ENCODE peak calls at places on chromosome 18, in six cellular contexts. One of them, this sample, is unnamed.

GRCh38 chr18:75977069-75977468 is 518.0 kb downstream of the ZNF516 start:
- DNase-seq in lower lobe of right lung: no peak
- DNase-seq in neural progenitor cell: no peak
- DNase-seq in RWPE1: peak; percentile 3
- DNase-seq in progenitor cell of endocrine pancreas: no peak
- DNase-seq in brain microvascular endothelial cell: no peak
- DNase-seq in this sample: no peak

GRCh38 chr18:44079602-44080001 is 601.1 kb upstream of the SETBP1 start:
- DNase-seq in RWPE1: no peak
- DNase-seq in progenitor cell of endocrine pancreas: no peak
- DNase-seq in lower lobe of right lung: no peak
- DNase-seq in neural progenitor cell: no peak
- DNase-seq in brain microvascular endothelial cell: peak; percentile 79
- DNase-seq in this sample: no peak

GRCh38 chr18:4016391-4017049 is 438.6 kb downstream of the DLGAP1 start:
- DNase-seq in RWPE1: no peak
- DNase-seq in lower lobe of right lung: no peak
- DNase-seq in neural progenitor cell: no peak
- DNase-seq in brain microvascular endothelial cell: no peak
- DNase-seq in progenitor cell of endocrine pancreas: no peak
- DNase-seq in this sample: no peak

GRCh38 chr18:9552616-9553015 is 61.7 kb downstream of the PPP4R1 start:
- DNase-seq in neural progenitor cell: no peak
- DNase-seq in RWPE1: no peak
- DNase-seq in lower lobe of right lung: no peak
- DNase-seq in progenitor cell of endocrine pancreas: no peak
- DNase-seq in brain microvascular endothelial cell: no peak
- DNase-seq in this sample: no peak

GRCh38 chr18:28198588-28198987 is 21.7 kb upstream of the CDH2 start:
- DNase-seq in brain microvascular endothelial cell: no peak
- DNase-seq in lower lobe of right lung: no peak
- DNase-seq in progenitor cell of endocrine pancreas: no peak
- DNase-seq in neural progenitor cell: no peak
- DNase-seq in RWPE1: no peak
- DNase-seq in this sample: no peak

GRCh38 chr18:43078485-43079092 is 36.9 kb downstream of the RIT2 start:
- DNase-seq in RWPE1: no peak
- DNase-seq in neural progenitor cell: peak; percentile 12
- DNase-seq in progenitor cell of endocrine pancreas: no peak
- DNase-seq in lower lobe of right lung: no peak
- DNase-seq in brain microvascular endothelial cell: no peak
- DNase-seq in this sample: no peak

GRCh38 chr18:59084286-59084779 is 55.4 kb upstream of the SEC11C start:
- DNase-seq in RWPE1: peak; percentile 40
- DNase-seq in lower lobe of right lung: peak; percentile 71
- DNase-seq in brain microvascular endothelial cell: peak; percentile 70
- DNase-seq in progenitor cell of endocrine pancreas: peak; percentile 62
- DNase-seq in neural progenitor cell: peak; percentile 88
- DNase-seq in this sample: peak; percentile 77

GRCh38 chr18:58005036-58005435 is 39.0 kb upstream of the NEDD4L start:
- DNase-seq in progenitor cell of endocrine pancreas: no peak
- DNase-seq in lower lobe of right lung: no peak
- DNase-seq in brain microvascular endothelial cell: peak; percentile 58
- DNase-seq in neural progenitor cell: no peak
- DNase-seq in RWPE1: no peak
- DNase-seq in this sample: no peak

GRCh38 chr18:23460285-23461273 is 7.5 kb downstream of the RIOK3 start:
- DNase-seq in brain microvascular endothelial cell: no peak
- DNase-seq in neural progenitor cell: no peak
- DNase-seq in lower lobe of right lung: no peak
- DNase-seq in RWPE1: no peak
- DNase-seq in progenitor cell of endocrine pancreas: no peak
- DNase-seq in this sample: no peak

GRCh38 chr18:54043484-54044256 is 180.8 kb downstream of the MBD2 start:
- DNase-seq in brain microvascular endothelial cell: no peak
- DNase-seq in progenitor cell of endocrine pancreas: no peak
- DNase-seq in lower lobe of right lung: no peak
- DNase-seq in RWPE1: no peak
- DNase-seq in neural progenitor cell: no peak
- DNase-seq in this sample: no peak
- TF ChIP-seq CTCF in brain microvascular endothelial cell: peak; percentile 21
- TF ChIP-seq CTCF in progenitor cell of endocrine pancreas: no peak
- TF ChIP-seq CTCF in lower lobe of right lung: no peak
- TF ChIP-seq CTCF in RWPE1: no peak
- TF ChIP-seq CTCF in neural progenitor cell: peak; percentile 18
- TF ChIP-seq CTCF in this sample: no peak

GRCh38 chr18:13428319-13428718 is 209.8 kb downstream of the LDLRAD4 start:
- DNase-seq in lower lobe of right lung: no peak
- DNase-seq in brain microvascular endothelial cell: no peak
- DNase-seq in neural progenitor cell: no peak
- DNase-seq in RWPE1: no peak
- DNase-seq in progenitor cell of endocrine pancreas: no peak
- DNase-seq in this sample: no peak

GRCh38 chr18:13429016-13429415 is 210.5 kb downstream of the LDLRAD4 start:
- DNase-seq in neural progenitor cell: no peak
- DNase-seq in brain microvascular endothelial cell: no peak
- DNase-seq in lower lobe of right lung: no peak
- DNase-seq in progenitor cell of endocrine pancreas: no peak
- DNase-seq in RWPE1: no peak
- DNase-seq in this sample: no peak

GRCh38 chr18:13431886-13432285 is 213.3 kb downstream of the LDLRAD4 start:
- DNase-seq in brain microvascular endothelial cell: no peak
- DNase-seq in lower lobe of right lung: no peak
- DNase-seq in neural progenitor cell: no peak
- DNase-seq in progenitor cell of endocrine pancreas: no peak
- DNase-seq in RWPE1: no peak
- DNase-seq in this sample: no peak

GRCh38 chr18:13429884-13430510 is 211.4 kb downstream of the LDLRAD4 start:
- DNase-seq in brain microvascular endothelial cell: no peak
- DNase-seq in RWPE1: no peak
- DNase-seq in neural progenitor cell: no peak
- DNase-seq in progenitor cell of endocrine pancreas: no peak
- DNase-seq in lower lobe of right lung: no peak
- DNase-seq in this sample: no peak

GRCh38 chr18:13430663-13431062 is 212.1 kb downstream of the LDLRAD4 start:
- DNase-seq in brain microvascular endothelial cell: no peak
- DNase-seq in progenitor cell of endocrine pancreas: no peak
- DNase-seq in RWPE1: no peak
- DNase-seq in lower lobe of right lung: no peak
- DNase-seq in neural progenitor cell: no peak
- DNase-seq in this sample: no peak
- TF ChIP-seq CTCF in brain microvascular endothelial cell: no peak
- TF ChIP-seq CTCF in progenitor cell of endocrine pancreas: no peak
- TF ChIP-seq CTCF in RWPE1: no peak
- TF ChIP-seq CTCF in lower lobe of right lung: no peak
- TF ChIP-seq CTCF in neural progenitor cell: no peak
- TF ChIP-seq CTCF in this sample: no peak

GRCh38 chr18:36580266-36580665 is 248.5 kb downstream of the TPGS2 start:
- DNase-seq in progenitor cell of endocrine pancreas: no peak
- DNase-seq in neural progenitor cell: no peak
- DNase-seq in brain microvascular endothelial cell: peak; percentile 32
- DNase-seq in lower lobe of right lung: no peak
- DNase-seq in RWPE1: no peak
- DNase-seq in this sample: no peak
- TF ChIP-seq CTCF in progenitor cell of endocrine pancreas: no peak
- TF ChIP-seq CTCF in neural progenitor cell: no peak
- TF ChIP-seq CTCF in brain microvascular endothelial cell: peak; percentile 16
- TF ChIP-seq CTCF in lower lobe of right lung: no peak
- TF ChIP-seq CTCF in RWPE1: no peak
- TF ChIP-seq CTCF in this sample: no peak

DNA sequence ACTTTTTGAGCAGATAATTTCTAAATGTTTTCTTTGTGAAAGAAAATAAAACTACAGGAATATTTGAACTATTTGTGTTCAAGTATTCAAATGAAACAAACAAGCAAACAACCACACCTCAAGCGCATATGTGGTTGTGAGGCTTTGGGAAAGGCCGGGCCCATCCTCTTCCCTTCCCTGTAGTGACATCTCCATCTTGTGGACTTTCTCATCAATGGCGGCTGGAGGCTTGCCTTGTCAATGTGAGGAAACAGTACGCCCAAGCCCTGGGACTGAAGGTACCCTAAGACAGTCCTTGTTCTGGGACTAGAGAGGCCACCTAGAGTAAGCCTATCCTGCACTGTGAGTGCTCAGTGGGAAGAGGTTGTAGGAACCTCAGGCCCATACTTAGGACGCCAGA is 166.8 kb downstream of the TPGS2 start:
- DNase-seq in brain microvascular endothelial cell: no peak
- DNase-seq in RWPE1: no peak
- DNase-seq in progenitor cell of endocrine pancreas: no peak
- DNase-seq in neural progenitor cell: peak; percentile 57
- DNase-seq in lower lobe of right lung: no peak
- DNase-seq in this sample: no peak
- TF ChIP-seq CTCF in brain microvascular endothelial cell: peak; percentile 34
- TF ChIP-seq CTCF in RWPE1: no peak
- TF ChIP-seq CTCF in progenitor cell of endocrine pancreas: no peak
- TF ChIP-seq CTCF in neural progenitor cell: peak; percentile 48
- TF ChIP-seq CTCF in lower lobe of right lung: no peak
- TF ChIP-seq CTCF in this sample: peak; percentile 34

GRCh38 chr18:63421514-63421913 is 762 bp downstream of the VPS4B start:
- DNase-seq in lower lobe of right lung: no peak
- DNase-seq in neural progenitor cell: no peak
- DNase-seq in RWPE1: no peak
- DNase-seq in brain microvascular endothelial cell: no peak
- DNase-seq in progenitor cell of endocrine pancreas: no peak
- DNase-seq in this sample: no peak

GRCh38 chr18:63422862-63423304 is 607 bp upstream of the VPS4B start:
- DNase-seq in RWPE1: no peak
- DNase-seq in neural progenitor cell: no peak
- DNase-seq in lower lobe of right lung: peak; percentile 65
- DNase-seq in progenitor cell of endocrine pancreas: no peak
- DNase-seq in brain microvascular endothelial cell: no peak
- DNase-seq in this sample: no peak

GRCh38 chr18:63427566-63427965 is 5.3 kb upstream of the VPS4B start:
- DNase-seq in progenitor cell of endocrine pancreas: no peak
- DNase-seq in RWPE1: peak; percentile 92
- DNase-seq in lower lobe of right lung: no peak
- DNase-seq in brain microvascular endothelial cell: no peak
- DNase-seq in neural progenitor cell: no peak
- DNase-seq in this sample: no peak

GRCh38 chr18:63422087-63422861 is at the start of gene VPS4B:
- DNase-seq in lower lobe of right lung: peak; percentile 99
- DNase-seq in progenitor cell of endocrine pancreas: peak; percentile 99
- DNase-seq in neural progenitor cell: peak; percentile 100
- DNase-seq in RWPE1: peak; percentile 95
- DNase-seq in brain microvascular endothelial cell: peak; percentile 99
- DNase-seq in this sample: peak; percentile 99
- TF ChIP-seq CTCF in lower lobe of right lung: no peak
- TF ChIP-seq CTCF in progenitor cell of endocrine pancreas: peak; percentile 35
- TF ChIP-seq CTCF in neural progenitor cell: no peak
- TF ChIP-seq CTCF in RWPE1: no peak
- TF ChIP-seq CTCF in brain microvascular endothelial cell: no peak
- TF ChIP-seq CTCF in this sample: peak; percentile 44

DNA sequence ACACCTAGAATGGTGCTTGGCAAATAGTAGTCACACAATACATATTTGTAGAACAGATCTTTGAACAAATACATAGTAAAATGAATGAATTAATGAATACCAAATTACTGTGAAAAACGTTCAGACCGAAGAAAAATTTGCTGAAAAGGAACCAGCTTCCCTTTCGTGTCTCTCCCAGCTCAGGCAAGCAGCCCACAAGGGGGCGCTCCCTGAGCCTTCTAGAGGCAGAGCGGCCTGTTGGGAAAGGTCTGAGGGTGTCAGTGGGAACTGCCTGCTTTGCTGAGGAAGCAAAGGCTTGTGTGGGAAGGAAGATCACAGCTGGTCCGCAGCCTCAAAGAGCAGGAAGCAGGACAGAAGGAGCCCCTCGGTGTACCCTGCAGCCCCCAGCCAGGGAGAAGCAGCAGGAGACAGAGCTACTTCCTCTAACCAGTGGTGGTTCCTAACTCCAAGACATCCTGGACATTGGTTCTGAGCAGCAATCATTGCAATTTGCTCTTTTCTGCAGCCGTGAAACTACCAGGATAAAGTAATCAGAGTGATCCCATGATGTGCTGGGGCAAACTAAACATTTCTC is 231.1 kb downstream of the ANKRD30B start:
- DNase-seq in neural progenitor cell: no peak
- DNase-seq in progenitor cell of endocrine pancreas: no peak
- DNase-seq in brain microvascular endothelial cell: no peak
- DNase-seq in RWPE1: no peak
- DNase-seq in lower lobe of right lung: no peak
- DNase-seq in this sample: no peak
- TF ChIP-seq CTCF in neural progenitor cell: no peak
- TF ChIP-seq CTCF in progenitor cell of endocrine pancreas: no peak
- TF ChIP-seq CTCF in brain microvascular endothelial cell: peak; percentile 73
- TF ChIP-seq CTCF in RWPE1: peak; percentile 15
- TF ChIP-seq CTCF in lower lobe of right lung: peak; percentile 27
- TF ChIP-seq CTCF in this sample: no peak

GRCh38 chr18:52343138-52343537 is 3.1 kb downstream of the DCC start:
- DNase-seq in lower lobe of right lung: no peak
- DNase-seq in brain microvascular endothelial cell: no peak
- DNase-seq in progenitor cell of endocrine pancreas: no peak
- DNase-seq in RWPE1: no peak
- DNase-seq in neural progenitor cell: peak; percentile 71
- DNase-seq in this sample: no peak
- TF ChIP-seq CTCF in lower lobe of right lung: no peak
- TF ChIP-seq CTCF in brain microvascular endothelial cell: peak; percentile 36
- TF ChIP-seq CTCF in progenitor cell of endocrine pancreas: peak; percentile 57
- TF ChIP-seq CTCF in RWPE1: no peak
- TF ChIP-seq CTCF in neural progenitor cell: peak; percentile 62
- TF ChIP-seq CTCF in this sample: peak; percentile 67